ENCODE peak calls at places on chromosomes 6 and 20, in eight cellular contexts. R, W, I, Z, S, M, X and T are unnamed samples. For H3K4me1, the result is how much of the 10 kb centered on the place peaks cover.

GRCh38 chr20:38805958-38806854 is 709 bp downstream of the PPP1R16B start:
- DNase-seq in R (no peak), W (no peak), I (peak), Z (no peak), S (no peak), M (peak), X (peak), T (no peak)

GRCh38 chr20:53282217-53282955 is 310.2 kb downstream of the TSHZ2 start:
- DNase-seq in R (no peak), W (no peak), I (no peak), Z (no peak), S (no peak), M (no peak), X (no peak), T (no peak)

GRCh38 chr6:37819802-37820712 is 530 bp downstream of the ZFAND3 start:
- DNase-seq in R (peak), W (peak), I (peak), Z (peak), S (peak), M (peak), X (peak), T (peak)

GRCh38 chr20:40506567-40506966 is 182.5 kb downstream of the MAFB start:
- DNase-seq in R (peak), W (peak), I (no peak), Z (peak), S (peak), M (no peak), X (no peak), T (peak)

GRCh38 chr6:22917344-22917743 is 348.0 kb downstream of the HDGFL1 start:
- DNase-seq in R (peak), W (peak), I (no peak), Z (no peak), S (no peak), M (peak), X (no peak), T (no peak)

GRCh38 chr20:64242003-64242796 is 13.3 kb upstream of the PCMTD2 start:
- DNase-seq in R (no peak), W (no peak), I (no peak), Z (no peak), S (no peak), M (no peak), X (no peak), T (no peak)

GRCh38 chr6:112827793-112828192 is 480.7 kb downstream of the RFPL4B start:
- DNase-seq in R (peak), W (no peak), I (peak), Z (peak), S (no peak), M (no peak), X (no peak), T (peak)

GRCh38 chr20:63163596-63164560 is 52.1 kb downstream of the YTHDF1 start:
- DNase-seq in R (no peak), W (no peak), I (no peak), Z (no peak), S (no peak), M (no peak), X (no peak), T (no peak)

GRCh38 chr6:63543982-63544381 is 28.3 kb upstream of the LOC128125822 start:
- DNase-seq in R (no peak), W (no peak), I (no peak), Z (no peak), S (no peak), M (no peak), X (no peak), T (no peak)

GRCh38 chr6:170433163-170434095 is 119.7 kb downstream of the PSMB1 start:
- DNase-seq in R (no peak), W (no peak), I (no peak), Z (no peak), S (no peak), M (no peak), X (no peak), T (no peak)

GRCh38 chr6:10409766-10410209 is 5.1 kb downstream of the TFAP2A start:
- DNase-seq in R (no peak), W (no peak), I (no peak), Z (no peak), S (no peak), M (no peak), X (no peak), T (no peak)

GRCh38 chr6:129929433-129929832 is 68.3 kb upstream of the TMEM244 start:
- DNase-seq in R (no peak), W (peak), I (no peak), Z (no peak), S (no peak), M (no peak), X (no peak), T (no peak)

GRCh38 chr6:90493332-90493731 is 93.5 kb downstream of the MAP3K7 start:
- DNase-seq in R (no peak), W (peak), I (no peak), Z (no peak), S (no peak), M (no peak), X (no peak), T (no peak)

DNA sequence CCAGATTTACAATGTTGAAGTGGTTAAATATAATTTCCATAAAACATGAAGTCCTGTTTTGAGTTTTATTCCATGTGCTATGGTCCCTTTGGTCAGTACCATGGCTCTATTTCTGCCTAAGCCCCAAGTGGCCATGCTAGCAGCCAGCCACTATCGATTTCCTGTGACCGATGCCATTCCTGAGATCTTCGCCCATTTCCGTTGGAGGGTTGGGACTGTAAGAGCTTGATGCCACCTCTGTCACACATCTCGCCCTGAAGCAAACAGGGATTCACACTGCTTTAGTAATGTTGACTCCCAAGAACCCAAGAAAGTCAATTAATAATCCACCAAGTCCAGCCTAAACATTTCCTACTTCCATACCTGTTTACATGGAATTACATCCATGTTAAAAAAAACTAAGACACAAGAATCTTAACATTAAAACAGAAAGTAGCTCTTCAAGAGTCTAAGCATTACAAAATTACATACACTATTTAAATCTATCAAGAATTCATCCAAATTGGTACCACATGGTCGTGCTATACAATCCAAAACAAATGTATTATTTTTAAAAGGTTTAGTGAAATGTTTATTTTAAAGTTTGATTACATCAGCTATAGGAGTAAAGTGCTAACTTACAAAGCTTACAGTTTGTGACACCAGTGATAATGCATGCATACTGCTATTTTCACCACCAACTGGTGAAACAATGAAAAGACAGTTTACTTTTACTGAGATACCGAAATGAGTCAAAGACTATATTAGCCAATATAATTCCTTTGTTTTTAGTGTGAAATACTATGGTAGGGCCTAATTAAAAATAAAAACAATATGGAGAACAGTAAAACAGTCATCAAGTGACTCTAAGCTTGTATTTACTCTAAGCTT is 2.5 kb downstream of the RBM39 start:
- DNase-seq in R (no peak), W (peak), I (peak), Z (no peak), S (no peak), M (no peak), X (peak), T (no peak)
- H3K4me1 ChIP-seq in R (half or more), W (under half), I (under half), Z (half or more), S (half or more), M (under half), X (half or more), T (under half)

GRCh38 chr6:88163576-88163975 is 2.6 kb downstream of the CNR1 start:
- DNase-seq in R (no peak), W (no peak), I (no peak), Z (no peak), S (no peak), M (no peak), X (no peak), T (no peak)
- H3K4me1 ChIP-seq in R (under half), W (under half), I (under half), Z (under half), S (under half), M (under half), X (under half), T (under half)

DNA sequence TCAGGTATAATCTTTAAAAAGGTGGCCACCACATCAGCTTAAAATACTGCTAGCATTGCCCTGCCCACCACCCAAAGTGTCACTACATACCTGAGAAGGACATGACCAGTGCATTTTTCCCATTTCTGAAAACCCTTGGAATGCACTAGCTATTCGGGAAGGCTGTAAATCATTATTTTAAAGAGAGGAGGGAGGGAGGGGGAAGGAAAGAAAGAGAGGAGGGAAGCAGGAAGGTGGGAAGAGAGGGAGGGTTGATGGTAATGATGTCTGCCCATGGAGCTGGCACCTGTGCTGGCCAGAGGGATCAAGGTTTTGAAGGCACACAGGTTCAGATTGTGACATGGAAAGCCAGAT is 32.4 kb downstream of the VAPB start:
- DNase-seq in R (no peak), W (no peak), I (no peak), Z (no peak), S (no peak), M (no peak), X (no peak), T (no peak)
- H3K4me1 ChIP-seq in R (under half), W (under half), I (under half), Z (under half), S (under half), M (under half), X (under half), T (under half)

GRCh38 chr20:34998331-34998950 is 42.8 kb downstream of the MYH7B start:
- DNase-seq in R (no peak), W (no peak), I (no peak), Z (no peak), S (no peak), M (no peak), X (no peak), T (no peak)
- H3K4me1 ChIP-seq in R (under half), W (under half), I (under half), Z (under half), S (under half), M (under half), X (under half), T (under half)

GRCh38 chr6:33271608-33272357 is at the start of the genes RPS18 and VPS52:
- DNase-seq in R (peak), W (peak), I (peak), Z (peak), S (peak), M (peak), X (peak), T (peak)
- H3K4me1 ChIP-seq in R (half or more), W (under half), I (under half), Z (under half), S (half or more), M (under half), X (half or more), T (under half)

GRCh38 chr6:42938987-42939809 is 9.9 kb downstream of the CNPY3 start:
- DNase-seq in R (no peak), W (no peak), I (no peak), Z (no peak), S (no peak), M (no peak), X (no peak), T (no peak)
- H3K4me1 ChIP-seq in R (under half), W (under half), I (under half), Z (under half), S (under half), M (under half), X (under half), T (under half)